ENCODE peak calls at places on chromosome 7, in nine cellular contexts. One of them, this sample, is unnamed.

GRCh38 chr7:11552676-11553075 is 279.3 kb downstream of the THSD7A start:
- DNase-seq in testis: no peak
- DNase-seq in OCI-LY7: no peak
- DNase-seq in sigmoid colon: no peak
- DNase-seq in mesothelial cell of epicardium: no peak
- DNase-seq in kidney: no peak
- DNase-seq in colonic mucosa: no peak
- DNase-seq in stomach: no peak
- DNase-seq in GM12864: no peak
- DNase-seq in this sample: no peak

GRCh38 chr7:7996568-7996967 is 28.0 kb downstream of the GLCCI1 start:
- DNase-seq in GM12864: peak; percentile 22
- DNase-seq in OCI-LY7: no peak
- DNase-seq in colonic mucosa: no peak
- DNase-seq in kidney: no peak
- DNase-seq in mesothelial cell of epicardium: no peak
- DNase-seq in testis: no peak
- DNase-seq in stomach: no peak
- DNase-seq in sigmoid colon: no peak
- DNase-seq in this sample: no peak

GRCh38 chr7:120060283-120060682 is 212.7 kb upstream of the KCND2 start:
- DNase-seq in GM12864: no peak
- DNase-seq in testis: no peak
- DNase-seq in kidney: no peak
- DNase-seq in colonic mucosa: no peak
- DNase-seq in OCI-LY7: no peak
- DNase-seq in sigmoid colon: no peak
- DNase-seq in mesothelial cell of epicardium: no peak
- DNase-seq in stomach: no peak
- DNase-seq in this sample: no peak

GRCh38 chr7:44216521-44217030 is 15.8 kb downstream of the YKT6 start:
- DNase-seq in kidney: peak; percentile 61
- DNase-seq in OCI-LY7: no peak
- DNase-seq in GM12864: no peak
- DNase-seq in stomach: no peak
- DNase-seq in mesothelial cell of epicardium: peak; percentile 10
- DNase-seq in colonic mucosa: no peak
- DNase-seq in sigmoid colon: peak; percentile 48
- DNase-seq in testis: no peak
- DNase-seq in this sample: no peak

GRCh38 chr7:22864855-22865606 is 42.4 kb upstream of the TOMM7 start:
- DNase-seq in testis: no peak
- DNase-seq in sigmoid colon: no peak
- DNase-seq in GM12864: no peak
- DNase-seq in mesothelial cell of epicardium: no peak
- DNase-seq in kidney: no peak
- DNase-seq in colonic mucosa: no peak
- DNase-seq in OCI-LY7: no peak
- DNase-seq in stomach: no peak
- DNase-seq in this sample: no peak

GRCh38 chr7:73645643-73646182 is 21.4 kb upstream of the MLXIPL start:
- DNase-seq in mesothelial cell of epicardium: no peak
- DNase-seq in kidney: no peak
- DNase-seq in OCI-LY7: no peak
- DNase-seq in GM12864: no peak
- DNase-seq in stomach: no peak
- DNase-seq in sigmoid colon: no peak
- DNase-seq in testis: no peak
- DNase-seq in colonic mucosa: no peak
- DNase-seq in this sample: no peak

GRCh38 chr7:2921748-2922147 is 77.6 kb upstream of the GNA12 start:
- DNase-seq in stomach: no peak
- DNase-seq in OCI-LY7: no peak
- DNase-seq in testis: peak; percentile 35
- DNase-seq in mesothelial cell of epicardium: no peak
- DNase-seq in sigmoid colon: no peak
- DNase-seq in kidney: no peak
- DNase-seq in GM12864: no peak
- DNase-seq in colonic mucosa: no peak
- DNase-seq in this sample: no peak

GRCh38 chr7:51927738-51928137 is 611.1 kb upstream of the COBL start:
- DNase-seq in GM12864: no peak
- DNase-seq in colonic mucosa: no peak
- DNase-seq in kidney: no peak
- DNase-seq in testis: no peak
- DNase-seq in stomach: no peak
- DNase-seq in mesothelial cell of epicardium: no peak
- DNase-seq in OCI-LY7: no peak
- DNase-seq in sigmoid colon: no peak
- DNase-seq in this sample: no peak

GRCh38 chr7:132242192-132242812 is 334.0 kb downstream of the PLXNA4 start:
- DNase-seq in stomach: no peak
- DNase-seq in colonic mucosa: no peak
- DNase-seq in kidney: no peak
- DNase-seq in mesothelial cell of epicardium: no peak
- DNase-seq in GM12864: no peak
- DNase-seq in testis: no peak
- DNase-seq in sigmoid colon: no peak
- DNase-seq in OCI-LY7: no peak
- DNase-seq in this sample: no peak

GRCh38 chr7:5827755-5828154 is 46.3 kb upstream of the RNF216 start:
- DNase-seq in mesothelial cell of epicardium: no peak
- DNase-seq in OCI-LY7: peak; percentile 30
- DNase-seq in sigmoid colon: no peak
- DNase-seq in colonic mucosa: peak; percentile 36
- DNase-seq in testis: peak; percentile 37
- DNase-seq in kidney: peak; percentile 33
- DNase-seq in stomach: no peak
- DNase-seq in GM12864: no peak
- DNase-seq in this sample: no peak

GRCh38 chr7:48237354-48237753 is 66.1 kb downstream of the ABCA13 start:
- DNase-seq in kidney: no peak
- DNase-seq in mesothelial cell of epicardium: no peak
- DNase-seq in colonic mucosa: no peak
- DNase-seq in GM12864: no peak
- DNase-seq in OCI-LY7: no peak
- DNase-seq in stomach: no peak
- DNase-seq in sigmoid colon: no peak
- DNase-seq in testis: no peak
- DNase-seq in this sample: no peak

GRCh38 chr7:40162516-40162915 is 27.7 kb downstream of the SUGCT start:
- DNase-seq in GM12864: no peak
- DNase-seq in OCI-LY7: no peak
- DNase-seq in stomach: no peak
- DNase-seq in testis: no peak
- DNase-seq in mesothelial cell of epicardium: no peak
- DNase-seq in kidney: no peak
- DNase-seq in colonic mucosa: no peak
- DNase-seq in sigmoid colon: no peak
- DNase-seq in this sample: no peak

GRCh38 chr7:713488-714230 is 12.8 kb upstream of the DNAAF5 start:
- DNase-seq in GM12864: no peak
- DNase-seq in kidney: peak; percentile 74
- DNase-seq in OCI-LY7: no peak
- DNase-seq in sigmoid colon: peak; percentile 37
- DNase-seq in testis: peak; percentile 50
- DNase-seq in colonic mucosa: no peak
- DNase-seq in mesothelial cell of epicardium: no peak
- DNase-seq in stomach: no peak
- DNase-seq in this sample: no peak

GRCh38 chr7:50696810-50697582 is 85.7 kb downstream of the GRB10 start:
- DNase-seq in testis: peak; percentile 37
- DNase-seq in OCI-LY7: peak; percentile 2
- DNase-seq in sigmoid colon: no peak
- DNase-seq in stomach: no peak
- DNase-seq in colonic mucosa: no peak
- DNase-seq in GM12864: no peak
- DNase-seq in kidney: no peak
- DNase-seq in mesothelial cell of epicardium: no peak
- DNase-seq in this sample: no peak

GRCh38 chr7:55595511-55595910 is 23.2 kb upstream of the VOPP1 start:
- DNase-seq in mesothelial cell of epicardium: no peak
- DNase-seq in kidney: no peak
- DNase-seq in GM12864: no peak
- DNase-seq in sigmoid colon: no peak
- DNase-seq in testis: no peak
- DNase-seq in stomach: no peak
- DNase-seq in colonic mucosa: no peak
- DNase-seq in OCI-LY7: no peak
- DNase-seq in this sample: no peak

GRCh38 chr7:17301491-17302101 is 3.1 kb downstream of the AHR start:
- DNase-seq in sigmoid colon: peak; percentile 63
- DNase-seq in GM12864: no peak
- DNase-seq in kidney: no peak
- DNase-seq in OCI-LY7: peak; percentile 26
- DNase-seq in stomach: peak; percentile 52
- DNase-seq in mesothelial cell of epicardium: no peak
- DNase-seq in colonic mucosa: peak; percentile 67
- DNase-seq in testis: peak; percentile 76
- DNase-seq in this sample: no peak

GRCh38 chr7:123455965-123456364 is 78.4 kb downstream of the IQUB start:
- DNase-seq in OCI-LY7: no peak
- DNase-seq in sigmoid colon: no peak
- DNase-seq in GM12864: no peak
- DNase-seq in stomach: no peak
- DNase-seq in kidney: no peak
- DNase-seq in testis: no peak
- DNase-seq in mesothelial cell of epicardium: no peak
- DNase-seq in colonic mucosa: no peak
- DNase-seq in this sample: no peak

GRCh38 chr7:127974611-127975010 is 56.6 kb downstream of the LRRC4 start:
- DNase-seq in OCI-LY7: no peak
- DNase-seq in colonic mucosa: no peak
- DNase-seq in testis: no peak
- DNase-seq in GM12864: no peak
- DNase-seq in mesothelial cell of epicardium: no peak
- DNase-seq in kidney: no peak
- DNase-seq in sigmoid colon: no peak
- DNase-seq in stomach: no peak
- DNase-seq in this sample: no peak

GRCh38 chr7:3427957-3428356 is 126.9 kb downstream of the SDK1 start:
- DNase-seq in stomach: no peak
- DNase-seq in testis: peak; percentile 40
- DNase-seq in mesothelial cell of epicardium: no peak
- DNase-seq in kidney: no peak
- DNase-seq in GM12864: no peak
- DNase-seq in colonic mucosa: no peak
- DNase-seq in sigmoid colon: no peak
- DNase-seq in OCI-LY7: peak; percentile 21
- DNase-seq in this sample: no peak

GRCh38 chr7:106238830-106239229 is 46.0 kb downstream of the NAMPT start:
- DNase-seq in kidney: no peak
- DNase-seq in mesothelial cell of epicardium: no peak
- DNase-seq in GM12864: no peak
- DNase-seq in OCI-LY7: no peak
- DNase-seq in testis: no peak
- DNase-seq in colonic mucosa: no peak
- DNase-seq in sigmoid colon: no peak
- DNase-seq in stomach: no peak
- DNase-seq in this sample: no peak

GRCh38 chr7:70568674-70569334 is 563.1 kb upstream of the GALNT17 start:
- DNase-seq in sigmoid colon: no peak
- DNase-seq in colonic mucosa: peak; percentile 71
- DNase-seq in kidney: no peak
- DNase-seq in testis: peak; percentile 86
- DNase-seq in mesothelial cell of epicardium: no peak
- DNase-seq in stomach: peak; percentile 79
- DNase-seq in GM12864: no peak
- DNase-seq in OCI-LY7: no peak
- DNase-seq in this sample: no peak

GRCh38 chr7:31782411-31782991 is 95.5 kb downstream of the PPP1R17 start:
- DNase-seq in OCI-LY7: peak; percentile 50
- DNase-seq in kidney: no peak
- DNase-seq in testis: peak; percentile 28
- DNase-seq in stomach: no peak
- DNase-seq in colonic mucosa: no peak
- DNase-seq in GM12864: peak; percentile 15
- DNase-seq in sigmoid colon: no peak
- DNase-seq in mesothelial cell of epicardium: no peak
- DNase-seq in this sample: no peak
- TF ChIP-seq CTCF in OCI-LY7: peak; percentile 81
- TF ChIP-seq CTCF in kidney: peak; percentile 65
- TF ChIP-seq CTCF in testis: peak; percentile 47
- TF ChIP-seq CTCF in stomach: peak; percentile 55
- TF ChIP-seq CTCF in colonic mucosa: peak; percentile 71
- TF ChIP-seq CTCF in GM12864: peak; percentile 84
- TF ChIP-seq CTCF in sigmoid colon: peak; percentile 73
- TF ChIP-seq CTCF in mesothelial cell of epicardium: peak; percentile 87
- TF ChIP-seq CTCF in this sample: peak; percentile 71

GRCh38 chr7:111329367-111330234 is 232.7 kb downstream of the IMMP2L start:
- DNase-seq in OCI-LY7: no peak
- DNase-seq in sigmoid colon: no peak
- DNase-seq in stomach: no peak
- DNase-seq in testis: no peak
- DNase-seq in colonic mucosa: no peak
- DNase-seq in mesothelial cell of epicardium: no peak
- DNase-seq in GM12864: no peak
- DNase-seq in kidney: no peak
- DNase-seq in this sample: no peak
- TF ChIP-seq CTCF in OCI-LY7: no peak
- TF ChIP-seq CTCF in sigmoid colon: no peak
- TF ChIP-seq CTCF in stomach: no peak
- TF ChIP-seq CTCF in testis: no peak
- TF ChIP-seq CTCF in colonic mucosa: no peak
- TF ChIP-seq CTCF in mesothelial cell of epicardium: no peak
- TF ChIP-seq CTCF in GM12864: no peak
- TF ChIP-seq CTCF in kidney: no peak
- TF ChIP-seq CTCF in this sample: no peak

DNA sequence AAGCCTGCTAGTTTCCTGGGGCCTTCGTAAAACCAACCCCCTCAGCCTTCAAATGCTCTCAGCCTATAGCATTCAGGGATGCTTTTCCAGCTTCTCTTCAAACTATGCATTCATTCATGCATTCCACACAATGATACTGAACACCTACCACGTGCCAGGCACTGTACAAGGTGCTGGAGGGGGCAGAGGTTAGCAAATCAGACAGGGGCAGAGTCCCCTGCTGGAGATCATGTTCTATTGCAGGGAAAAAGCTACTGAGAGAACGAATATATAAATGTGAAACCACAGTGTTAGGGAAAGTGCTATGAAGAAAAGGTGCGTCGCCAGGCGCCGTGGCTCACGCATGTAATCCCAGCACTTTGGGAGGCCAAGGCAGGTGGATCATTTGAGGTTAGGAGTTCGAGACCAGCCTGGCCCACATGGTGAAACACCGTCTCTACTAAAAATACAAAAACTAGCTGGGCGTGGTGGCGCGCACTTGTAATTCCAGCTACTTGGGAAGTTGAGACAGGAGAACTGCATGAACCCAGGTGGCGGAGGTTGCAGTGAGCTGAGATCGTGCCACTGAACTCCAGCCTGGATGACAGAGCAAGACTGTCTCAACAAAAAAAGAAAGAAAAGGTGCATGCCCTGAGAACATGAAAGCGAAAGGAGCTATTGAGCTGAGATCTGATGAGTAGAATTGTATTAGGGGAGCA is 64.6 kb upstream of the CALN1 start:
- DNase-seq in OCI-LY7: no peak
- DNase-seq in sigmoid colon: no peak
- DNase-seq in stomach: peak; percentile 9
- DNase-seq in colonic mucosa: no peak
- DNase-seq in kidney: no peak
- DNase-seq in mesothelial cell of epicardium: no peak
- DNase-seq in testis: no peak
- DNase-seq in GM12864: no peak
- DNase-seq in this sample: no peak
- TF ChIP-seq CTCF in OCI-LY7: peak; percentile 36
- TF ChIP-seq CTCF in sigmoid colon: no peak
- TF ChIP-seq CTCF in stomach: no peak
- TF ChIP-seq CTCF in colonic mucosa: no peak
- TF ChIP-seq CTCF in kidney: no peak
- TF ChIP-seq CTCF in mesothelial cell of epicardium: peak; percentile 23
- TF ChIP-seq CTCF in testis: no peak
- TF ChIP-seq CTCF in GM12864: peak; percentile 31
- TF ChIP-seq CTCF in this sample: no peak

GRCh38 chr7:157772486-157773130 is 435.8 kb downstream of the DNAJB6 start:
- DNase-seq in OCI-LY7: no peak
- DNase-seq in GM12864: no peak
- DNase-seq in kidney: peak; percentile 54
- DNase-seq in colonic mucosa: no peak
- DNase-seq in testis: no peak
- DNase-seq in mesothelial cell of epicardium: no peak
- DNase-seq in stomach: no peak
- DNase-seq in sigmoid colon: no peak
- DNase-seq in this sample: no peak
- TF ChIP-seq CTCF in OCI-LY7: no peak
- TF ChIP-seq CTCF in GM12864: no peak
- TF ChIP-seq CTCF in kidney: no peak
- TF ChIP-seq CTCF in colonic mucosa: no peak
- TF ChIP-seq CTCF in testis: no peak
- TF ChIP-seq CTCF in mesothelial cell of epicardium: no peak
- TF ChIP-seq CTCF in stomach: no peak
- TF ChIP-seq CTCF in sigmoid colon: no peak
- TF ChIP-seq CTCF in this sample: no peak